ENCODE peak calls at places on chromosome 4, in eight cellular contexts. O, G, X, U, M, V, C and E are unnamed samples.

GRCh38 chr4:72567036-72567435 is 2.0 kb downstream of the ADAMTS3 start:
- DNase-seq in O (no peak), G (no peak), X (no peak), U (no peak), M (no peak), V (no peak), C (no peak), E (no peak)

GRCh38 chr4:87030606-87031441 is 96.0 kb downstream of the AFF1 start:
- DNase-seq in O (no peak), G (no peak), X (no peak), U (no peak), M (no peak), V (peak; percentile 33), C (no peak), E (no peak)

GRCh38 chr4:28287837-28288236 is 1427.2 kb downstream of the STIM2 start:
- DNase-seq in O (no peak), G (no peak), X (no peak), U (no peak), M (no peak), V (peak; percentile 100), C (peak; percentile 84), E (no peak)

GRCh38 chr4:120304801-120305200 is 238.2 kb upstream of the MAD2L1 start:
- DNase-seq in O (no peak), G (no peak), X (no peak), U (no peak), M (no peak), V (no peak), C (no peak), E (no peak)

GRCh38 chr4:153364061-153364460 is 19.6 kb downstream of the MND1 start:
- DNase-seq in O (no peak), G (no peak), X (no peak), U (no peak), M (no peak), V (no peak), C (no peak), E (no peak)

GRCh38 chr4:174580597-174580996 is 58.3 kb upstream of the HPGD start:
- DNase-seq in O (no peak), G (no peak), X (no peak), U (no peak), M (no peak), V (no peak), C (no peak), E (no peak)

GRCh38 chr4:16783119-16783518 is 115.3 kb downstream of the LDB2 start:
- DNase-seq in O (no peak), G (no peak), X (no peak), U (no peak), M (no peak), V (peak; percentile 32), C (no peak), E (no peak)

GRCh38 chr4:138875886-138876608 is 139.5 kb upstream of the NOCT start:
- DNase-seq in O (no peak), G (no peak), X (no peak), U (no peak), M (no peak), V (peak; percentile 88), C (peak; percentile 67), E (no peak)

GRCh38 chr4:168527560-168527959 is 30.7 kb downstream of the PALLD start:
- DNase-seq in O (no peak), G (no peak), X (no peak), U (no peak), M (no peak), V (no peak), C (peak; percentile 51), E (no peak)

GRCh38 chr4:98706200-98706813 is 47.9 kb upstream of the TSPAN5 start:
- DNase-seq in O (no peak), G (no peak), X (no peak), U (no peak), M (no peak), V (no peak), C (no peak), E (no peak)

GRCh38 chr4:13918110-13918509 is 290.6 kb upstream of the BOD1L1 start:
- DNase-seq in O (peak; percentile 20), G (no peak), X (no peak), U (peak; percentile 33), M (no peak), V (peak; percentile 100), C (peak; percentile 63), E (no peak)

GRCh38 chr4:108333353-108333920 is 164.7 kb upstream of the LEF1 start:
- DNase-seq in O (no peak), G (no peak), X (no peak), U (no peak), M (no peak), V (no peak), C (no peak), E (no peak)

GRCh38 chr4:163484906-163485305 is 9.6 kb upstream of the TMA16 start:
- DNase-seq in O (no peak), G (peak; percentile 32), X (peak; percentile 58), U (peak; percentile 30), M (no peak), V (peak; percentile 51), C (peak; percentile 49), E (no peak)

GRCh38 chr4:86837651-86838050 is 11.5 kb downstream of the SLC10A6 start:
- DNase-seq in O (no peak), G (no peak), X (no peak), U (no peak), M (no peak), V (no peak), C (no peak), E (no peak)

GRCh38 chr4:185470503-185471195 is 884 bp downstream of the CCDC110 start:
- DNase-seq in O (peak; percentile 66), G (peak; percentile 76), X (peak; percentile 16), U (peak; percentile 57), M (peak; percentile 21), V (peak; percentile 12), C (peak; percentile 9), E (peak; percentile 84)

DNA sequence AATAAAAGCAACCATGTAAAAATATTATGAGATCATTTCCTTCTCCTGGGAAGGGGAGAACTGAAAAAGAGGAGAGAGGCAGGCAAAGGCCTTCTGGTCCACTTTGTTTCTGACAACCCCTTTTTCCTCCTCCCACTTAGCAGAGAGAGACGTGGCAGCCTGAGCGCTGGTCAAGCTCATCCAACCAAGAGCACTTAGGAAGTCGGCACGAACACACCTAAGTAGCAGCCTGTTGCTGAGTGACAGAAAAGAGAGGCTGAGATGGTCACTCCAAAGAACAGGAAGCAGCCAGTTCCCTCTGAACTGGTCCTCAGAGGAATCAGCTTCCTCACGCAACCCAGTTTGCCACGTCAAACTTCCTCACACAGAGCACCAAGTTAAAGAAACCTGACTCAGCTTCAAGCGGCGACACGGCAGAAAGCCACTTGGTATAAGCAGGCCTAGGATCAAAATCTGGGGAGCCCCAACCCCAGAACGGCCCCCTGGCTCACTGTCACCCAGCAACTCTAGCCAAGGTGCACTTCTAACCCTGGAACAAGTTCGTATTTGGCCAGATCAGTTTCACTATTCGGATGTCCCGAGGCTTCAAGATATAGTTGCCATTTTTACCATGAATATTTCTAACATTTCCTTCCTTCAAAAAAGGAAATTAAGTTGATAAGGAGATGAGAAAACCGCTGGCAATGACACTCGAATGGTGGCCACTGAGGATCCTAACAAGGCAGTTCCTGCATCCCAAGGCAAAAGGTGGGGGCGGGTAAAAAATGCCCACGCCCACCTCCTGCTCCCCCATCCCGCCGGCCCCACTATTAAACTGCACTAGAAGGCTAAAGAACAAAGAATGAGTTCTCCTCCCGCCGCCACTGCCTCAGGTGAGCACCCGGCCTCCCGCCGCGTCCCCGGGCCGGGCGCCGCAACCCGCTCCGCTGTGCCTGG is 698 bp downstream of the SEC24D start:
- DNase-seq in O (peak; percentile 48), G (peak; percentile 68), X (peak; percentile 18), U (peak; percentile 69), M (peak; percentile 31), V (peak; percentile 94), C (peak; percentile 66), E (peak; percentile 51)
- TF ChIP-seq POLR2A in O (no peak), G (no peak), X (peak; percentile 25), U (peak; percentile 51), M (no peak), V (peak; percentile 88), C (no peak), E (peak; percentile 50)

GRCh38 chr4:1209821-1210220 is 37.4 kb upstream of the SPON2 start:
- DNase-seq in O (peak; percentile 93), G (peak; percentile 52), X (peak; percentile 44), U (peak; percentile 88), M (no peak), V (peak; percentile 80), C (no peak), E (peak; percentile 57)

GRCh38 chr4:1210241-1210841 is 38.0 kb upstream of the SPON2 start:
- DNase-seq in O (peak; percentile 21), G (no peak), X (no peak), U (no peak), M (no peak), V (no peak), C (no peak), E (no peak)

GRCh38 chr4:1208266-1208961 is 36.0 kb upstream of the SPON2 start:
- DNase-seq in O (peak; percentile 60), G (no peak), X (no peak), U (no peak), M (no peak), V (no peak), C (no peak), E (peak; percentile 12)

GRCh38 chr4:1207603-1208265 is 35.4 kb upstream of the SPON2 start:
- DNase-seq in O (peak; percentile 86), G (peak; percentile 66), X (no peak), U (peak; percentile 68), M (no peak), V (peak; percentile 87), C (no peak), E (peak; percentile 21)

GRCh38 chr4:1208970-1209704 is 36.8 kb upstream of the SPON2 start:
- DNase-seq in O (no peak), G (no peak), X (no peak), U (no peak), M (no peak), V (peak; percentile 33), C (no peak), E (no peak)
- H3K27ac ChIP-seq in O (peak overlapping the region; percentile 26), G (peak overlapping the region; percentile 81), X (no peak overlapping the region), U (peak overlapping the region; percentile 70), M (peak overlapping the region; percentile 85), V (peak overlapping the region; percentile 88), C (no peak overlapping the region), E (peak overlapping the region; percentile 14)

DNA sequence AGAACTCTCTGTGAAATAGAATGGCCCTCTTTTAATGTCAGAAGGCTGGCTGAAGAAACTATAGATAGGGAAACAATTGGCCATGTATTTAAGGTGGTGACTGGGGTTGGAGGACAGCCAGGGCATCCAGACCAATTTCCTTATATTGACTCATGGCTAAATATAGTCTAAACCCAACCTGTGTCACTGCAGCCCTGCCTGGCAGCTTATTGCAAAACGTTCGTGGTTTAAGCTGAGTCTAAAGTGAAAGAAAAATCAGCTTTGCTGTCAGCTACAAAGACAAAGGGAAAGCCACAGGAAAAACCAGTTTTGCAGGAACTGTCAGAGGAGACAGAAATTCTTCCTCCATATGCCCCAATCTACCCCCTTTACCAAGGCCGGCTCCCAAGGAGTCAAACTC is 902.8 kb upstream of the NDST4 start:
- DNase-seq in O (no peak), G (peak; percentile 81), X (no peak), U (no peak), M (no peak), V (peak; percentile 44), C (no peak), E (peak; percentile 13)
- H3K9me3 ChIP-seq in O (no peaks in the 10 kb centered on the region), G (peaks cover 36% of the 10 kb centered on the region), X (no peaks in the 10 kb centered on the region), U (peaks cover 12% of the 10 kb centered on the region), M (peaks cover 57% of the 10 kb centered on the region), V (peaks cover 30% of the 10 kb centered on the region), C (peaks cover 15% of the 10 kb centered on the region), E (no peaks in the 10 kb centered on the region)

DNA sequence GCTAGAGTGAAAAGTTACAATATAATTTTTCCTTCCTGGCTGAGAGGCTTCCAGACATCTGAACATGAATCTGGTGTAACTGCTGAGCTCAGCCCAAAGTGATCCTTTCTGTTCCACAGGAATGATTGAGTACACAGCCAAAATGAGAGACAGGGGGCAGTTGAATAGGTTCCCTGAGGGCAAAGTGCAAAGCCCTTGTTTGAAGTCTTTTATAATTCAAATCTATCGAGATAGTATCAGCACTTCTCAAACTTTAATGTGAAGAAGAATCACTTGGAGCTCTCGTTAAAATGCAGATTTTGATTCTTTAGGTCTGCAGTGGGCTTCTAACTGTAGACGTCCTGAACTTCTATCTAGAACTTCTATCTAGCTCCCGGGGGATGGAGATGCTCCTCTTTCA is 54.4 kb upstream of the BMP2K start:
- DNase-seq in O (no peak), G (no peak), X (no peak), U (no peak), M (no peak), V (no peak), C (no peak), E (no peak)
- TF ChIP-seq POLR2A in O (no peak), G (no peak), X (no peak), U (no peak), M (no peak), V (no peak), C (no peak), E (no peak)